ENCODE peak calls at places on chromosomes 5 and 9, in ten cellular contexts. D is transverse colon, M is esophagus muscularis mucosa, O is K562, P is GM12878, E is SK-N-SH, F is suprapubic skin, J is stomach, R is sigmoid colon, C is H1. I is an unnamed sample. For H3K36me3, the result is how much of the 10 kb centered on the place peaks cover.

GRCh38 chr9:80806675-80807074 is 882.7 kb downstream of the TLE1 start:
- DNase-seq in D (no peak), M (no peak), O (no peak), P (no peak), E (no peak), F (no peak), J (no peak), R (no peak), C (no peak), I (no peak)

GRCh38 chr9:87605676-87606075 is 108.0 kb downstream of the DAPK1 start:
- DNase-seq in D (no peak), M (no peak), O (no peak), P (no peak), E (peak), F (no peak), J (no peak), R (no peak), C (no peak), I (no peak)

GRCh38 chr5:62720036-62720441 is 141.4 kb downstream of the LRRC70 start:
- DNase-seq in D (no peak), M (no peak), O (peak), P (peak), E (peak), F (no peak), J (peak), R (no peak), C (peak), I (peak)

GRCh38 chr9:130857864-130858730 is 23.0 kb downstream of the ABL1 start:
- DNase-seq in D (peak), M (no peak), O (peak), P (no peak), E (no peak), F (peak), J (no peak), R (peak), C (no peak), I (no peak)

GRCh38 chr9:76996700-76997099 is 22.8 kb upstream of the FOXB2 start:
- DNase-seq in D (no peak), M (no peak), O (no peak), P (no peak), E (peak), F (no peak), J (no peak), R (peak), C (peak), I (no peak)

GRCh38 chr5:113612060-113612496 is 98.6 kb downstream of the YTHDC2 start:
- DNase-seq in D (no peak), M (no peak), O (peak), P (no peak), E (peak), F (no peak), J (no peak), R (no peak), C (no peak), I (no peak)

GRCh38 chr5:93580387-93581100 is 475 bp downstream of the NR2F1-AS1 start:
- DNase-seq in D (no peak), M (peak), O (no peak), P (no peak), E (peak), F (no peak), J (no peak), R (peak), C (no peak), I (no peak)

GRCh38 chr5:131795879-131796792 is 681 bp downstream of the FNIP1 start:
- DNase-seq in D (peak), M (peak), O (no peak), P (no peak), E (peak), F (peak), J (peak), R (peak), C (peak), I (no peak)

GRCh38 chr9:112334319-112334828 is 955 bp upstream of the PTBP3 start:
- DNase-seq in D (peak), M (no peak), O (no peak), P (no peak), E (no peak), F (no peak), J (no peak), R (no peak), C (no peak), I (no peak)

GRCh38 chr5:141514330-141515111 is 25.6 kb downstream of the PCDHGC5 start:
- DNase-seq in D (no peak), M (no peak), O (no peak), P (no peak), E (no peak), F (no peak), J (no peak), R (no peak), C (no peak), I (no peak)

GRCh38 chr9:134252084-134252830 is 74.0 kb upstream of the RXRA start:
- DNase-seq in D (no peak), M (no peak), O (no peak), P (no peak), E (no peak), F (no peak), J (no peak), R (no peak), C (no peak), I (no peak)

GRCh38 chr9:68574150-68574549 is 33.5 kb upstream of the TMEM252 start:
- DNase-seq in D (no peak), M (no peak), O (no peak), P (no peak), E (no peak), F (no peak), J (no peak), R (no peak), C (no peak), I (no peak)

GRCh38 chr5:154642499-154643245 is 112.5 kb upstream of the LARP1 start:
- DNase-seq in D (no peak), M (no peak), O (peak), P (no peak), E (no peak), F (no peak), J (no peak), R (no peak), C (no peak), I (no peak)

GRCh38 chr5:167626341-167627118 is 664.9 kb upstream of the WWC1 start:
- DNase-seq in D (no peak), M (no peak), O (no peak), P (no peak), E (no peak), F (no peak), J (no peak), R (no peak), C (no peak), I (no peak)

GRCh38 chr5:150036513-150036912 is 36.0 kb downstream of the HMGXB3 start:
- DNase-seq in D (no peak), M (no peak), O (no peak), P (no peak), E (no peak), F (no peak), J (no peak), R (no peak), C (no peak), I (no peak)

GRCh38 chr5:142540774-142541466 is 145.0 kb downstream of the FGF1 start:
- DNase-seq in D (peak), M (no peak), O (no peak), P (no peak), E (no peak), F (no peak), J (no peak), R (peak), C (no peak), I (no peak)

GRCh38 chr5:94832685-94833084 is 214.2 kb downstream of the SLF1 start:
- DNase-seq in D (no peak), M (no peak), O (no peak), P (no peak), E (no peak), F (no peak), J (no peak), R (no peak), C (no peak), I (no peak)

GRCh38 chr5:124065508-124065907 is 553.5 kb downstream of the CSNK1G3 start:
- DNase-seq in D (no peak), M (no peak), O (no peak), P (no peak), E (no peak), F (no peak), J (no peak), R (no peak), C (no peak), I (no peak)

GRCh38 chr9:76255781-76256455 is 138.3 kb downstream of the RFK start:
- DNase-seq in D (peak), M (peak), O (no peak), P (no peak), E (no peak), F (peak), J (peak), R (peak), C (no peak), I (no peak)

GRCh38 chr5:41968153-41968723 is 43.2 kb downstream of the FBXO4 start:
- DNase-seq in D (no peak), M (no peak), O (no peak), P (no peak), E (peak), F (no peak), J (no peak), R (no peak), C (no peak), I (no peak)

GRCh38 chr5:143025971-143026370 is 255.8 kb downstream of the ARHGAP26 start:
- DNase-seq in D (no peak), M (no peak), O (no peak), P (no peak), E (no peak), F (no peak), J (no peak), R (no peak), C (no peak), I (no peak)

DNA sequence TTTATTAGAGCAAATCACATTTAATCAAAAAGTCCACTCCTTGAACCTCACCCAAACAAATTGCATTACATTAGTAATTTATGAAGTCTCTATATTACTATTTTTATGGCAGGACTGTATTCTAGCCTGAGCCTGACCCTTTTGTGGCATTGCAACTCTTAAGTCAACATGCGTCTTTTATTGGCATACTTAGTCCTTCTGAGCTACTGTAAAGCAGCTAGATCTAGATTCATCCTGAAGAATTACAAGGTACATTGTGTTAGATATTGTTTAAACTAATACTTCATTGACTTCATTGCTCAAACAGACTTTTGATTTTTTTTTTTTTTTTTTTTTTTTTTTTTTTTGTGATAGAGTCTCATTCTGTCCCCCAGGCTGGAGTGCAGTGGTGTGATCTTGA is 1842.5 kb upstream of the CDH9 start:
- DNase-seq in D (no peak), M (no peak), O (no peak), P (no peak), E (no peak), F (no peak), J (no peak), R (no peak), C (no peak), I (no peak)
- TF ChIP-seq POLR2AphosphoS5 in D (no peak), M (no peak), O (no peak), P (no peak), E (no peak), F (no peak), J (no peak), R (no peak), C (no peak), I (no peak)

GRCh38 chr9:97427885-97428284 is 16.0 kb downstream of the TDRD7 start:
- DNase-seq in D (no peak), M (peak), O (no peak), P (no peak), E (no peak), F (no peak), J (no peak), R (no peak), C (no peak), I (no peak)

GRCh38 chr9:97431549-97432143 is 19.8 kb downstream of the TDRD7 start:
- DNase-seq in D (no peak), M (peak), O (no peak), P (no peak), E (no peak), F (no peak), J (no peak), R (no peak), C (no peak), I (no peak)

GRCh38 chr9:97425992-97426336 is 14.1 kb downstream of the TDRD7 start:
- DNase-seq in D (no peak), M (peak), O (no peak), P (no peak), E (no peak), F (no peak), J (no peak), R (no peak), C (no peak), I (no peak)

GRCh38 chr9:97425336-97425991 is 13.6 kb downstream of the TDRD7 start:
- DNase-seq in D (no peak), M (no peak), O (no peak), P (no peak), E (no peak), F (no peak), J (no peak), R (no peak), C (no peak), I (no peak)

GRCh38 chr9:97430316-97430715 is 18.4 kb downstream of the TDRD7 start:
- DNase-seq in D (no peak), M (peak), O (no peak), P (no peak), E (no peak), F (no peak), J (no peak), R (no peak), C (no peak), I (no peak)
- H3K36me3 ChIP-seq in D (under half), M (half or more), O (under half), P (under half), E (under half), F (under half), J (under half), R (half or more), C (under half), I (half or more)

GRCh38 chr9:806285-807156 is 35.0 kb upstream of the DMRT1 start:
- DNase-seq in D (no peak), M (no peak), O (no peak), P (peak), E (peak), F (peak), J (no peak), R (no peak), C (no peak), I (no peak)
- TF ChIP-seq EP300 in D (no peak), M (no peak), O (no peak), P (no peak), E (no peak), F (no peak), J (no peak), R (no peak), C (no peak), I (no peak)

GRCh38 chr9:129486496-129487306 is 134.2 kb downstream of the C9orf50 start:
- DNase-seq in D (no peak), M (no peak), O (no peak), P (no peak), E (peak), F (no peak), J (peak), R (peak), C (no peak), I (no peak)
- TF ChIP-seq POLR2AphosphoS5 in D (peak), M (peak), O (no peak), P (no peak), E (no peak), F (peak), J (peak), R (peak), C (no peak), I (peak)

DNA sequence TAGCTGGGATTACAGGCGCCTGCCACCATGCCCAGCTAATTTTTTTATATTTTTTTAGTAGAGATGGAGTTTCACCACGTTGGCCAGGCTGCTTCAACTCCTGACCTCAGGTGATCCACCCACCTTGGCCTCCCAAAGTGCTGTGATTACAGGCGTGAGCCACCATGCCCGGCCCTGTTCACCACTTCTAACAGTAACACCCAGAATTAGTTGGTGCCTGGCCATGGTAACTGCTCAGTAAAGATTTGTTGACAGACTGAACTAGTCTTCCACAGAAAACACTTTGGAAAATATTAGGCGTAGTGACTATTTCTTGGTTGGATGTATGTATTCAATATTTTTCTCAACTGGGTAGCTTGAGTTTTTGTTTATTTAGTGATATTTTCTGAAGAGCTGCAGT is 24.0 kb downstream of the TUT7 start:
- DNase-seq in D (no peak), M (no peak), O (no peak), P (no peak), E (no peak), F (no peak), J (no peak), R (no peak), C (no peak), I (no peak)
- H3K36me3 ChIP-seq in D (half or more), M (half or more), O (under half), P (under half), E (half or more), F (half or more), J (under half), R (half or more), C (under half), I (half or more)

DNA sequence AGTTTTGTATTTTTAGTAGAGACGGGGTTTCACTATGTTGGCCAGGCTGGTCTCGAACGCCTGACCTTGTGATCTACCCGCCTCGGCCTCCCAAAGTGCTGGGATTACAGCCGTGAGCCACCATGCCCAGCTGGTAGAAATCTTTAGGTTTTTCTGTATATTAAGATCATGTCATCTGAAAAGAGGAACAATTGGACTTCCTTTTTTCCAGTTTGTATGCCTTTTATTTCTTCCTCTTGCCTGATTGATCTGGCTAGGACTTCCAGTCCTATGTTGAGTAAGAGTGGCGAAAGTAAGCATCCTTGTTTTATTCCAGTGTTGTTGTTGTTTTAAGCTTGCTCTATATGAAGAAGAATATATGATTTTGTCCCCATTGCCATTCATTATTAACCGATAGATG is 40.5 kb upstream of the CCNG1 start:
- DNase-seq in D (no peak), M (no peak), O (no peak), P (no peak), E (no peak), F (no peak), J (no peak), R (no peak), C (no peak), I (no peak)
- TF ChIP-seq EP300 in D (no peak), M (no peak), O (no peak), P (no peak), E (no peak), F (no peak), J (no peak), R (no peak), C (no peak), I (no peak)

GRCh38 chr9:84368593-84368992 is 28.0 kb upstream of the SLC28A3 start:
- DNase-seq in D (no peak), M (no peak), O (no peak), P (no peak), E (no peak), F (no peak), J (no peak), R (no peak), C (no peak), I (no peak)
- TF ChIP-seq POLR2AphosphoS5 in D (no peak), M (no peak), O (no peak), P (no peak), E (no peak), F (no peak), J (no peak), R (no peak), C (no peak), I (no peak)

GRCh38 chr5:33604503-33604902 is 163.7 kb downstream of the TARS1 start:
- DNase-seq in D (no peak), M (no peak), O (no peak), P (no peak), E (no peak), F (no peak), J (no peak), R (no peak), C (no peak), I (no peak)

GRCh38 chr5:33601881-33602280 is 161.1 kb downstream of the TARS1 start:
- DNase-seq in D (no peak), M (no peak), O (no peak), P (no peak), E (no peak), F (no peak), J (no peak), R (no peak), C (no peak), I (no peak)
- H3K36me3 ChIP-seq in D (under half), M (under half), O (under half), P (under half), E (under half), F (under half), J (under half), R (under half), C (under half), I (under half)

I was measured in upper lobe of left lung.